ENCODE peak calls at places on chromosomes 6 and 20, in five cellular contexts. X is IMR-90, Z is H1, G is K562, M is HepG2. W is an unnamed sample.

GRCh38 chr6:112563368-112563767 is 216.2 kb downstream of the RFPL4B start:
- DNase-seq in X (peak), Z (no peak), G (no peak), M (peak), W (no peak)

GRCh38 chr6:112282217-112282616 is 27.9 kb upstream of the LAMA4 start:
- DNase-seq in X (peak), Z (no peak), G (no peak), M (no peak), W (peak)

GRCh38 chr6:3569817-3570216 is 113.0 kb upstream of the SLC22A23 start:
- DNase-seq in X (no peak), Z (no peak), G (no peak), M (no peak), W (no peak)

GRCh38 chr6:31701666-31702420 is 1.3 kb downstream of the ABHD16A start:
- DNase-seq in X (peak), Z (no peak), G (no peak), M (no peak), W (no peak)

GRCh38 chr6:70813885-70814284 is 143.0 kb downstream of the B3GAT2 start:
- DNase-seq in X (no peak), Z (no peak), G (no peak), M (no peak), W (no peak)

GRCh38 chr6:34986845-34987246 is 97.8 kb downstream of the ANKS1A start:
- DNase-seq in X (peak), Z (peak), G (peak), M (peak), W (peak)

GRCh38 chr20:34920055-34920454 is 35.6 kb downstream of the GSS start:
- DNase-seq in X (no peak), Z (no peak), G (no peak), M (no peak), W (no peak)

GRCh38 chr6:169529931-169530761 is 171.7 kb downstream of the WDR27 start:
- DNase-seq in X (peak), Z (no peak), G (no peak), M (no peak), W (peak)

GRCh38 chr6:123604067-123604466 is 32.7 kb downstream of the TRDN start:
- DNase-seq in X (no peak), Z (no peak), G (no peak), M (no peak), W (no peak)

GRCh38 chr20:36854343-36855240 is 21.3 kb upstream of the TLDC2 start:
- DNase-seq in X (peak), Z (no peak), G (no peak), M (no peak), W (no peak)

GRCh38 chr6:113995632-113996031 is 24.7 kb upstream of the HDAC2 start:
- DNase-seq in X (peak), Z (peak), G (no peak), M (peak), W (peak)

GRCh38 chr6:168342626-168343025 is 23.0 kb upstream of the DACT2 start:
- DNase-seq in X (no peak), Z (no peak), G (no peak), M (no peak), W (no peak)

GRCh38 chr6:7378629-7379218 is 10.8 kb downstream of the CAGE1 start:
- DNase-seq in X (no peak), Z (no peak), G (no peak), M (no peak), W (no peak)

GRCh38 chr6:110181131-110182027 is 1.2 kb downstream of the CDC40 start:
- DNase-seq in X (peak), Z (no peak), G (no peak), M (no peak), W (no peak)
- TF ChIP-seq MAFK in X (no peak), Z (no peak), G (no peak), M (no peak), W (no peak)

GRCh38 chr6:146915671-146916127 is 288.5 kb upstream of the STXBP5 start:
- DNase-seq in X (peak), Z (no peak), G (no peak), M (no peak), W (no peak)
- TF ChIP-seq MAFK in X (no peak), Z (no peak), G (no peak), M (no peak), W (no peak)

DNA sequence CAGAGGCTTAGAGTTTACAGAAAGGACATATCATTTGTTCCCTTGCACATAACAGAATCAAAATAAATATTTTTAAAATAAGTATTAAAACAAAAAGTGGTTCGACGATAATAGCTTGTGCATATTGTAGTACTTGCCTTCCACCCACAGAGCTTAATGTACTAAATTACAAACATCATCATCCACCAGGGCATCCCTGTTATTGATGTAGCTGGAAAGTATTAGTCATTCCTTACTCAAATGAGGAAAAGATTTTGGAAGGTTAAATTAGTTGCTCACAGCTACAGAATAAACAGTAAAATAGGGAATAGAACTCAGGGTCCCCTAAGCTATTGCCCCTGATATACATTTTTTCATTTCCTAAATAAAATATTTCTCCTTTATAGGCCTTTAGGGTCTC is 150.3 kb downstream of the PTPRK start:
- DNase-seq in X (peak), Z (no peak), G (no peak), M (peak), W (peak)
- TF ChIP-seq MAFK in X (no peak), Z (no peak), G (no peak), M (no peak), W (no peak)

DNA sequence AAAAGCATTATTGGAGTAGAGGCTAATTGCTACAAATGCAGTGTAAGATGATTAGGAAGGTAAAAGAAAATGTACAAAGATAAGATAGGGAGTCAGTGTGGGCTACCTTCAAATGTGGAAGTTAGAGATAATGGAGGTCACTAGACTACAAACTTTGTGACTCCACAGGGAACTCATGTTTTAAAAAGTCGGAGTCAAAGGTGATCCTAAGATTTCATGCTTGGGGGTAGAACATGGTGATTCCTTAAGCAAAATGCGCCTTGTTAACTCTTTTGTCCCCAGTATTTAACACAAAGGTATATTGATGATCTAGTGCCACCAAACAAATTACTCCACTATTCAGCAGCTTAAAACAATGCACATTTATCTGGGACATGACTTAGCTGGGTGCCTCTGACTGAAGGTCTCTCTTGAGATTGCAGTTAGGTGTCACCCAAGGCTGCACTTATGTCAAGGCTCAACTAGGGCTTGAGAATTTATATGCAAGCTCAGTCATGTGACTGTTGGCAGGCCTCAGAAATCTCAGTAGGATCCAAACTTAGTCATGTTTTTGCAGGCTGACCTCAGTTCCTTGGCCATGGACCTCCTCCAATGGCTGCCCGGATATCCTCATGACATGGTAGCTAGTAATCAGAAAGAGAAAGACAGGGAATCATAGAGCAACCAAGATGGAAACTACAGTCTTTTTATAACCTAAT is 11.4 kb upstream of the SNX9 start:
- DNase-seq in X (peak), Z (no peak), G (peak), M (no peak), W (no peak)
- TF ChIP-seq MAFK in X (no peak), Z (no peak), G (peak), M (no peak), W (no peak)

GRCh38 chr6:40779399-40779798 is 192.2 kb upstream of the LRFN2 start:
- DNase-seq in X (peak), Z (no peak), G (no peak), M (no peak), W (no peak)
- TF ChIP-seq MAFK in X (no peak), Z (no peak), G (no peak), M (no peak), W (no peak)

DNA sequence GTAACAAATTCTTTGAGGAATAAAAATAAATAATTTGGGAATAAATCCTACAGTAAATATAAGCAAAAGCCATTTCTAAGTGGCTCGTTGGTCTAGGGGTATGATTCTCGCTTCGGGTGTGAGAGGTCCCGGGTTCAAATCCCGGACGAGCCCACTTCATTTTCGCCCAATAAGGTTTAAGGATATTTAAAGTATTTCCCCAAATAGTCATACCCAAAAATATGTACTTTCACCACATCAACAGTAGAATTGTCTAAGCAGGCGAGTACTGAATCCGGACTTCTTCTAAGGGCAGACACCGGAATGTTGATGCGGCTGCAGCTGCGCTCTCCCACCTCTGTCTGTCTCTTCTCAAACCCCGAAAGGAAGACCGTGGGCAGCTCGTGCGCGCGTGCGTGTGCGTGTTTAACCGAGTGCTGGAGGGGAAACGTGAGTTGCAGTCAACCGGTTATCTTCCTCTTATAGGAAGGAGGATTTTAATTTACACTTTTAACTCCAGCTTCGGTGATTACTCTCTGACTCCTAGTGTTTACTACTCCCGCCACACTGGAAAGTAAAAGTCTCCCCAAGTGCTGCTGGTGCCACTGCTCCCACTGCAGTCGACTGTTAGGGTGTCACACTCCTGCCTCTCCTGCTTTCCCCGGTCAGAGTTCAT is 155.7 kb upstream of the PRSS16 start:
- DNase-seq in X (peak), Z (peak), G (peak), M (peak), W (peak)
- TF ChIP-seq MAFK in X (no peak), Z (peak), G (peak), M (no peak), W (no peak)

GRCh38 chr6:16681260-16681873 is 79.9 kb downstream of the ATXN1 start:
- DNase-seq in X (peak), Z (no peak), G (no peak), M (peak), W (peak)

GRCh38 chr6:16684896-16685554 is 76.2 kb downstream of the ATXN1 start:
- DNase-seq in X (peak), Z (no peak), G (no peak), M (no peak), W (peak)

GRCh38 chr6:16687045-16687444 is 74.2 kb downstream of the ATXN1 start:
- DNase-seq in X (no peak), Z (no peak), G (no peak), M (no peak), W (no peak)

GRCh38 chr6:16683524-16684194 is 77.6 kb downstream of the ATXN1 start:
- DNase-seq in X (peak), Z (no peak), G (no peak), M (peak), W (no peak)

DNA sequence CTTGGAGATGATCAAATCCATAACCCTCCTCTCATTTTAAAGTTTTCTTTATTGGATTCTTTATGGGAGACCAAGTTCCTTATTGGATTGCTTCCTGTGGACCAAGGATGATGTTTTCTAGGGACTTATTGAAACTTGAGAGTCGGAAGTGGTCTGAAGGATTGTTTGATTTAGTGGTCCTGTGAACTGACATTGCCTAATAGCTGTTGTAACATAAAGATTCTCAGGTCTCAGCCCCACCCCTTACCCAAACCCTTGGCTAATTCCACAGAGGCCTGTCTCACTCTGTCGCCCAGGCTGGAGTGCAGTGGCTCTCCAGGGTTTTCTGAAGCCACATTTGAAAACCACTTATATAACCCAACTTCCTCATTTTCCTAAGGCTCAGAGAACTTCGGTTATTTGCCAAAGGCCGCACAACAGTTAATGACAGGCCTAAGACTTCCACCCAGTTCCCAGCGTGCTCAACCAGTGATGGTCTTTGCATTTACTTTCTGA is 77.0 kb downstream of the ATXN1 start:
- DNase-seq in X (no peak), Z (no peak), G (no peak), M (peak), W (no peak)
- TF ChIP-seq MAFK in X (no peak), Z (no peak), G (no peak), M (no peak), W (no peak)

GRCh38 chr6:1787894-1788293 is 178.2 kb downstream of the FOXC1 start:
- DNase-seq in X (peak), Z (no peak), G (no peak), M (no peak), W (no peak)

GRCh38 chr6:1789092-1789491 is 179.4 kb downstream of the FOXC1 start:
- DNase-seq in X (peak), Z (no peak), G (peak), M (no peak), W (no peak)

GRCh38 chr6:1787109-1787466 is 177.4 kb downstream of the FOXC1 start:
- DNase-seq in X (no peak), Z (no peak), G (no peak), M (no peak), W (no peak)

GRCh38 chr6:1790684-1791083 is 181.0 kb downstream of the FOXC1 start:
- DNase-seq in X (no peak), Z (no peak), G (no peak), M (no peak), W (no peak)

DNA sequence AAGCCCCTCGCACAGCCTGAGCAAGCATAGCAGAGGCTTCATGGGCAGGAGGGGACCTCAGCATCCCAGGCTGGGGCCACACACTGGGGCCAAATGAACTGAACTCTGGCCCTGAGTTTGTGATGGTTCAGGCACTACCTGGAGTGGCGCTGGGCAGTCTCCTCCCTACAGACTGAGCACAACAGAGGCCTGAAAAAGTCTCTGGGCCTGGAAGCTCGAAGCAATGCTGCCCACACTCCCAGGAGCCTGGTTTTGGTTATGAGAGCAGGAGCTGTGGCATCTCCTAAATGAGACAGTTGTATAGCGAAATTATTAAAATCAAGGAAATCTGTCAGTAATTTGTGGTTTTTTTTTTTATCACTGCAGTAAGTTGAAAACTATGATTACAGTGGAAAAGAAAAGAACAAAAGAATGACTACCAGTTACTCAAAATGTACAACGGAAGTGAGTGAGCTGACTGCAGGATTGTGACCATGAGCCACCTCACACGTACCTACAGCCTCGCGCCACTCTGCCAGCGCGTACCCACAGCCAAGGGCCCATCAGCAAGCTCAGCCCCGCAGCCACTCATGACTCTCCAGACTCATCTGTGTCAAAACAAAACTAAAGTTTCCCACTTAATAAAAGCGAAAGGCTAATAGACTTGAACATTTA is 176.9 kb downstream of the FOXC1 start:
- DNase-seq in X (no peak), Z (no peak), G (no peak), M (no peak), W (no peak)
- TF ChIP-seq MAFK in X (no peak), Z (no peak), G (no peak), M (no peak), W (no peak)

DNA sequence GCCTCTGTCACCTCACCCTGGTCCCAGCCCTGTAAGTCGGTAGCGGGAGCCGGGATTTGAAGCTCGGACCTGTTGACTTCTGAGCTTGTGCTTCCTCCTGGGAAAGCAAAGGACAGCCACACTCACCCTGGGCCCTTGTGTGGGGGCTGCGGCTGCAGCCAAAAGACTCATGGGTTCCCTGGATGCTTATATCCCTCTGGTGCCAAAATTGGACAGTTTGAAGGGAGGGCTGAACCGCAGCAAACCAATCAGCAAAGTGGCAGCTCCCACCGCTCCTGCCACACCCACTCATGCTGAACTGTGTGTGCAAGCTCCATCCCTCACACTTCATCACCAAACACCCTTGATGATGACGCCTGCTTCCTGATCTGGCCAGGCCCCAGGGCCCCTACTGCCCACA is 3.9 kb upstream of the CCN5 start:
- DNase-seq in X (peak), Z (no peak), G (no peak), M (no peak), W (no peak)
- TF ChIP-seq MAFK in X (no peak), Z (no peak), G (no peak), M (no peak), W (no peak)

GRCh38 chr20:47054506-47054905 is 159.9 kb downstream of the EYA2 start:
- DNase-seq in X (no peak), Z (no peak), G (no peak), M (no peak), W (no peak)
- TF ChIP-seq MAFK in X (no peak), Z (no peak), G (no peak), M (no peak), W (no peak)

W was measured in A549.